ENCODE peak calls at places on chromosomes 7 and 10, in six cellular contexts. B, M, G, T, D and X are unnamed samples. For H3K9me3, the result is how much of the 10 kb centered on the place peaks cover.

GRCh38 chr10:49419005-49419404 is 23.1 kb upstream of the DRGX start:
- DNase-seq in B (no peak), M (peak), G (no peak), T (no peak), D (no peak), X (no peak)

GRCh38 chr7:81036041-81036440 is 117.2 kb upstream of the SEMA3C start:
- DNase-seq in B (no peak), M (no peak), G (no peak), T (no peak), D (no peak), X (no peak)

GRCh38 chr10:31599626-31600504 is 280.8 kb downstream of the ZEB1 start:
- DNase-seq in B (no peak), M (no peak), G (no peak), T (no peak), D (no peak), X (no peak)

GRCh38 chr7:27080844-27081423 is 14.9 kb downstream of the HOXA1 start:
- DNase-seq in B (no peak), M (no peak), G (peak), T (no peak), D (no peak), X (no peak)

GRCh38 chr10:32159264-32159663 is 103.0 kb upstream of the KIF5B start:
- DNase-seq in B (no peak), M (no peak), G (no peak), T (no peak), D (no peak), X (no peak)

GRCh38 chr7:138876326-138876725 is 78.3 kb upstream of the ATP6V0A4 start:
- DNase-seq in B (no peak), M (no peak), G (no peak), T (no peak), D (no peak), X (no peak)

GRCh38 chr10:117160567-117160966 is 22.5 kb upstream of the VAX1 start:
- DNase-seq in B (no peak), M (no peak), G (no peak), T (no peak), D (no peak), X (no peak)

GRCh38 chr10:98446121-98446655 is 547 bp downstream of the HPS1 start:
- DNase-seq in B (no peak), M (no peak), G (peak), T (peak), D (no peak), X (no peak)

GRCh38 chr7:240887-241421 is 48.6 kb downstream of the FAM20C start:
- DNase-seq in B (no peak), M (no peak), G (no peak), T (no peak), D (no peak), X (no peak)

GRCh38 chr10:15254808-15255655 is 86.5 kb upstream of the NMT2 start:
- DNase-seq in B (no peak), M (no peak), G (peak), T (no peak), D (no peak), X (no peak)

GRCh38 chr10:118621304-118621942 is 26.0 kb upstream of the PRLHR start:
- DNase-seq in B (no peak), M (no peak), G (no peak), T (no peak), D (peak), X (no peak)

GRCh38 chr10:29482591-29483421 is 152.0 kb downstream of the SVIL start:
- DNase-seq in B (no peak), M (no peak), G (no peak), T (no peak), D (no peak), X (no peak)

GRCh38 chr7:17535776-17536175 is 237.3 kb downstream of the AHR start:
- DNase-seq in B (no peak), M (no peak), G (no peak), T (no peak), D (no peak), X (no peak)

GRCh38 chr10:80204193-80204714 is 1.1 kb downstream of the ANXA11 start:
- DNase-seq in B (no peak), M (no peak), G (peak), T (no peak), D (no peak), X (no peak)

GRCh38 chr10:24034571-24034970 is 174.4 kb upstream of the KIAA1217 start:
- DNase-seq in B (no peak), M (no peak), G (no peak), T (no peak), D (no peak), X (no peak)

GRCh38 chr7:101300465-101301376 is 20.9 kb downstream of the IFT22 start:
- DNase-seq in B (no peak), M (no peak), G (no peak), T (no peak), D (no peak), X (no peak)

GRCh38 chr10:7412482-7413251 is 1.8 kb upstream of the SFMBT2 start:
- DNase-seq in B (no peak), M (no peak), G (peak), T (no peak), D (peak), X (no peak)

GRCh38 chr10:85642421-85643170 is 724.0 kb downstream of the GRID1 start:
- DNase-seq in B (no peak), M (peak), G (no peak), T (no peak), D (no peak), X (no peak)

GRCh38 chr7:146004805-146005204 is 111.8 kb upstream of the CNTNAP2 start:
- DNase-seq in B (no peak), M (no peak), G (no peak), T (no peak), D (no peak), X (no peak)

GRCh38 chr7:30922596-30922995 is 10.9 kb downstream of the AQP1 start:
- DNase-seq in B (no peak), M (no peak), G (no peak), T (no peak), D (peak), X (no peak)

DNA sequence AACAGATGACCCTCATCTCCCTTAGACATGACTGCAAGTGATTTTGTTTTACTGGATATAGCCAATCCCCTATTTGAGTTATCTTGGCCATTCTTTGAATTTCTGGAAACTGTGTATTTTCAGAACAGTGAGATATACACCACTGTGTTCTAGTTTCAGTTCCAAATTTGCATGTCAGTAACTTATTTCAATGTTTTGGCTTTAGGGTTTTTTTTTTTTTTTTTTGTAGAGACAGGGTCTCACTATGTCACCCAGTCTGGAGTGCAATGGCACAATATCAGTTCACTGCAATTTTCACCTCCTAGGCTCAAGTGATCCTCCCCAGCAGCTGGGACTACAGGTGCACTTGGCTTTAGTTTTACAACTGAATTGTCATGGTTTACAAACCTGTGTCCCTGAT is 67.2 kb downstream of the ATAD1 start:
- DNase-seq in B (no peak), M (no peak), G (no peak), T (no peak), D (no peak), X (no peak)
- H3K9me3 ChIP-seq in B (under half), M (under half), G (under half), T (under half), D (under half), X (under half)

DNA sequence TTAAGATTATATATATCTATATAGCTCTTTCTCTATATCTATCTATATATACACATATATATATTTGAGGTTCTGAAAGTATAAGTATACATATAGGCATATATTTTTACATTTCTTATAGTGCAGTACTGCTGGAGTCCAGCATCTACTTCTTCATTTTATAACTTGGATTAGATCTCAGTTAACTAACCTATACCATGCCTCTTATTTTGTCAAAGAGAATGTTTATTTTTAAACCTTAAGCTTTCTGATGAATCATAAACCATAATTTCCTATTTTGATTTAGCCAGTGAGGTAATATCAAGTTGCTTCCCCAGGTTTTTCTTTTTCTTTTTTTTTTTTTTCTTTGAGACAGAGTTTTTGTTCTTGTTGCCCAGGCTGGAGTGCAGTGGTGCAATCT is 8.1 kb downstream of the ZNF32 start:
- DNase-seq in B (no peak), M (no peak), G (no peak), T (no peak), D (no peak), X (no peak)
- H3K9me3 ChIP-seq in B (half or more), M (under half), G (under half), T (under half), D (under half), X (under half)

GRCh38 chr10:130282492-130283233 is 146.5 kb downstream of the GLRX3 start:
- DNase-seq in B (no peak), M (no peak), G (no peak), T (no peak), D (no peak), X (no peak)
- H3K9me3 ChIP-seq in B (half or more), M (under half), G (under half), T (under half), D (under half), X (under half)

DNA sequence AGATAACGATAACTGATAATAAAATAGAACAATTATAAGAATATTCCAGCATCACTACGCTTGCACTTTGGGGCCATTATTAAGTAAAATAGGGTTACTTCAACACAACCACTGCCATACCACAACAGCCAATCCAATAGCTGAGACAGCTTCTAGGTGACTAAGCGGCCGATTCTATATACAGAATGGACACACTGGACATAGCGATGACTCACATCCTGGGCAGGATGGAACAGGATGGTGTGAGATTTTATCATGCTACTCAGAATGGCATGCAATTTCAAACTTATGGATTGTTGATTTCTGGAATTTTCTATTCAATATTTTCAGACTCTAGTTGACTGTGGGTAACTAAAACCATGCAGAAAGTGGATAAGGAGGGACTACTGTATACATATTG is 920.9 kb downstream of the LRMDA start:
- DNase-seq in B (no peak), M (peak), G (no peak), T (no peak), D (no peak), X (no peak)
- H3K9me3 ChIP-seq in B (under half), M (under half), G (under half), T (under half), D (under half), X (under half)

GRCh38 chr10:42490368-42490767 is 148.0 kb downstream of the ZNF33B start:
- DNase-seq in B (no peak), M (no peak), G (no peak), T (no peak), D (no peak), X (no peak)

GRCh38 chr10:42488416-42488815 is 150.0 kb downstream of the ZNF33B start:
- DNase-seq in B (no peak), M (no peak), G (no peak), T (no peak), D (no peak), X (no peak)

GRCh38 chr10:42491801-42492200 is 146.6 kb downstream of the ZNF33B start:
- DNase-seq in B (no peak), M (no peak), G (no peak), T (no peak), D (no peak), X (no peak)

GRCh38 chr10:42491001-42491592 is 147.3 kb downstream of the ZNF33B start:
- DNase-seq in B (no peak), M (no peak), G (no peak), T (no peak), D (no peak), X (no peak)
- H3K9me3 ChIP-seq in B (under half), M (under half), G (under half), T (under half), D (under half), X (under half)

GRCh38 chr10:131259535-131259934 is 52.0 kb downstream of the TCERG1L start:
- DNase-seq in B (no peak), M (no peak), G (no peak), T (no peak), D (no peak), X (no peak)
- H3K9me3 ChIP-seq in B (under half), M (under half), G (under half), T (under half), D (under half), X (under half)

DNA sequence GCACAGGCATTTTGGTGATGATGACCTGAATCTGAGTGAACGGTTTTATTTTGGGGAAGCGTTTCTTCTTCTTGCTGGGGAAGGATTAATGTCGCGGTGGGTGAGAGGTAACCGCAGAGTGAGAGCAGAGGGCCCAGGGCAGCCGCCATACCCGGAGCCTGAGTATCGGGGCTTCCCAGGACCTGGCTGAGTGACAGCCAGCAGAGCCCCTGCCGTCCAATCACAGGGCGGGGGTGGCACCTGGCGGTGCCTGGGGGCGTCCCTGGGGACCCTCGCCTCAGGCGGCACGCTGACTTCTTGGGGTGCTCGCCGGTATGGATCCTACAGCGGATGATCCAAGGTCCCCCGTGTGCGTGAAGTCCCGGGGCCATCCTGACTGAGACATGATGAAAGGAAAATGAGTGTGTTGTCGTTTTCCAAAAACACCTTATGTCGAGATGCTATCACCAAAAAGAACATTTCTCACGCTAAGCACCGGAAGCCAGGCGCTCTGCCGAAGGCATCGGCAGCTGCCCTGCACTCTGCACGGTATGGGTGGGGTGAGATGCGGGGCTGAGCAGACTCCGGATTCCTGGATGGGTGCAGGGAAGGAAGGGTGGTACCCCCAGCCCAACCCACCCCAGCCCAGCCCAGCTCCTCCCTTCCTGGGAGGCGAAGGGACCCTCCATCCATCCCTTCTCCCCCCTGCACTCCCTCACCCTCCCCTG is 227.9 kb upstream of the SHH start:
- DNase-seq in B (no peak), M (no peak), G (no peak), T (no peak), D (no peak), X (no peak)
- H3K9me3 ChIP-seq in B (under half), M (under half), G (under half), T (under half), D (under half), X (under half)

DNA sequence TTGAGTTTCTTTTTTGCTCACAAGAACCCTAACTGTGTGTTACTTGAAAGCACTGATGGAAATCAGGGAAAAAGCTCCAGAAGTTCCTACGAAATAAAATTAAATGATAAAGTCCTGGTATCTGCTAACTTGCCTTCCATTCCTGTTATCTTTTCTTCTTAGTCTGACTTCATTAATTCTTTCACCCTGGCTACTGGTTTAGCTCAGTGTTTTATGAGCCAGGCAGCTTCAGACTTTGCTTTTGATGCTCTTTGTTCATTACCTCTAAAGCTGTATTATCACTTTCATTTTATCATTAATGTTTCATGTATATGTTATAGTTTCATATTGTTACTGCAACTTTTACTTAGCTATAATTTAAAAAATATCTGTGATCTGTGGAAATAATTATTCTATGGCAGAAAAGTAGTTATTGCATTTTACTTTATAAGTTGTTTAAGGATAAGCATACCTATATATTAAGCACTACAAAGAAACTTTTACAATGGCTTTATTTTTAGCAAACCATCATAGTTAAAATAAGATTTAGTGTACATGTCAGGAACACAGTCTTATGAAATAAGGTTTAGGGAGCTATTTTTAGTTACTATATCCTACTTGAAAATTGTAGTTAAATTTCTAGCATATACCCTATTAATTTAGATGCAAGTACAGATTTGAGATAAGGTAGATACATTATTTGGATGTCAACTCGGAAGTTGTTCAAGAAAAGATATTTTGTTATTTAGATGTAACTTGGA is 19.3 kb downstream of the PTEN start:
- DNase-seq in B (no peak), M (no peak), G (no peak), T (no peak), D (no peak), X (no peak)
- H3K9me3 ChIP-seq in B (under half), M (under half), G (under half), T (under half), D (under half), X (under half)

GRCh38 chr7:56474271-56474670 is 358.1 kb upstream of the NUPR2 start:
- DNase-seq in B (no peak), M (no peak), G (no peak), T (no peak), D (no peak), X (no peak)
- H3K9me3 ChIP-seq in B (half or more), M (under half), G (under half), T (under half), D (under half), X (under half)

GRCh38 chr10:3516191-3516590 is 268.8 kb downstream of the KLF6 start:
- DNase-seq in B (no peak), M (no peak), G (no peak), T (peak), D (no peak), X (no peak)
- H3K9me3 ChIP-seq in B (under half), M (under half), G (under half), T (under half), D (under half), X (under half)